ENCODE peak calls at places on chromosome 9, in four cellular contexts. P, N, F and B are unnamed samples.

GRCh38 chr9:136720251-136720886 is 8.0 kb downstream of the DIPK1B start:
- DNase-seq in P (no peak), N (peak; percentile 73), F (no peak), B (no peak)

GRCh38 chr9:120878188-120879130 is 1.5 kb upstream of the PHF19 start:
- DNase-seq in P (no peak), N (no peak), F (peak; percentile 40), B (no peak)

GRCh38 chr9:72557549-72557948 is 36.1 kb downstream of the TMC1 start:
- DNase-seq in P (peak; percentile 5), N (peak; percentile 78), F (peak; percentile 12), B (peak; percentile 52)

GRCh38 chr9:91953723-91954122 is 3.7 kb upstream of the ROR2 start:
- DNase-seq in P (no peak), N (no peak), F (no peak), B (no peak)

GRCh38 chr9:97038909-97039781 is at the start of gene CTSV:
- DNase-seq in P (peak; percentile 76), N (peak; percentile 90), F (peak; percentile 93), B (peak; percentile 27)

GRCh38 chr9:90645721-90646120 is 3.1 kb upstream of the DIRAS2 start:
- DNase-seq in P (no peak), N (no peak), F (no peak), B (no peak)

GRCh38 chr9:115158666-115159481 is 40.9 kb upstream of the TNC start:
- DNase-seq in P (no peak), N (peak; percentile 37), F (no peak), B (no peak)

GRCh38 chr9:33415152-33416038 is 13.0 kb upstream of the AQP7 start:
- DNase-seq in P (peak; percentile 90), N (peak; percentile 52), F (peak; percentile 75), B (peak; percentile 59)

GRCh38 chr9:99489043-99489378 is 266.9 kb downstream of the SEC61B start:
- DNase-seq in P (no peak), N (peak; percentile 35), F (no peak), B (no peak)

GRCh38 chr9:114371343-114371985 is 16.3 kb downstream of the AKNA start:
- DNase-seq in P (no peak), N (no peak), F (no peak), B (no peak)

GRCh38 chr9:81586786-81587185 is 102.6 kb downstream of the TLE1 start:
- DNase-seq in P (no peak), N (no peak), F (no peak), B (no peak)